ENCODE peak calls at places on chromosomes 12 and 14, in eight cellular contexts. J is uterus, V is GM13976, F is lower lobe of right lung, X is HFFc6, Y is mesothelial cell of epicardium, W is neural progenitor cell, D is foreskin fibroblast. U is an unnamed sample.

GRCh38 chr14:101111620-101112290 is 208.2 kb upstream of the RTL1 start:
- DNase-seq in X (no peak), D (no peak), J (no peak), Y (peak; percentile 33), F (no peak), W (no peak), V (no peak), U (no peak)

GRCh38 chr12:9711664-9712063 is 21.2 kb downstream of the CLECL1 start:
- DNase-seq in X (no peak), W (no peak), Y (no peak), V (no peak), J (no peak), D (no peak), F (no peak), U (no peak)

GRCh38 chr12:12946686-12947355 is 5.1 kb downstream of the GPRC5D start:
- DNase-seq in D (peak; percentile 63), F (no peak), X (peak; percentile 36), J (no peak), Y (no peak), V (no peak), W (no peak), U (no peak)

GRCh38 chr14:95389471-95390011 is 69.8 kb upstream of the CLMN start:
- DNase-seq in Y (no peak), X (no peak), D (peak; percentile 41), F (no peak), W (no peak), J (peak; percentile 57), V (no peak), U (no peak)

GRCh38 chr14:69708049-69708448 is 58.9 kb upstream of the SRSF5 start:
- DNase-seq in Y (no peak), W (no peak), X (no peak), V (no peak), D (no peak), J (no peak), F (no peak), U (no peak)

GRCh38 chr14:68715032-68715924 is 77.6 kb downstream of the ZFP36L1 start:
- DNase-seq in W (no peak), X (no peak), F (no peak), V (no peak), Y (no peak), D (peak; percentile 38), J (peak; percentile 31), U (no peak)

GRCh38 chr12:39138268-39138667 is 232.9 kb upstream of the CPNE8 start:
- DNase-seq in D (no peak), V (no peak), Y (no peak), J (no peak), X (no peak), W (no peak), F (no peak), U (no peak)

GRCh38 chr12:1457901-1458300 is 136.5 kb downstream of the FBXL14 start:
- DNase-seq in D (peak; percentile 95), J (no peak), X (peak; percentile 95), V (no peak), W (no peak), F (no peak), Y (no peak), U (no peak)

GRCh38 chr14:23513466-23514008 is 38.0 kb downstream of the ZFHX2 start:
- DNase-seq in J (no peak), W (no peak), F (no peak), V (no peak), Y (no peak), D (no peak), X (no peak), U (no peak)

GRCh38 chr12:120350576-120351350 is 18.2 kb downstream of the MSI1 start:
- DNase-seq in J (no peak), V (no peak), W (no peak), X (no peak), Y (no peak), D (no peak), F (peak; percentile 78), U (no peak)

GRCh38 chr12:95440401-95440800 is 33.6 kb upstream of the METAP2 start:
- DNase-seq in W (no peak), Y (no peak), V (no peak), F (no peak), J (no peak), D (no peak), X (no peak), U (no peak)

GRCh38 chr12:57452937-57453509 is 2.1 kb upstream of the INHBE start:
- DNase-seq in D (peak; percentile 62), V (peak; percentile 69), X (peak; percentile 67), J (peak; percentile 72), W (peak; percentile 89), F (peak; percentile 83), Y (peak; percentile 82), U (peak; percentile 66)

GRCh38 chr14:75497191-75497590 is 25.1 kb upstream of the BATF start:
- DNase-seq in J (no peak), Y (no peak), W (no peak), F (no peak), V (peak; percentile 62), D (no peak), X (no peak), U (peak; percentile 65)

GRCh38 chr14:92513204-92513965 is at the start of gene RIN3:
- DNase-seq in Y (peak; percentile 62), D (peak; percentile 59), X (peak; percentile 48), J (peak; percentile 46), F (peak; percentile 80), W (peak; percentile 78), V (peak; percentile 85), U (peak; percentile 74)

DNA sequence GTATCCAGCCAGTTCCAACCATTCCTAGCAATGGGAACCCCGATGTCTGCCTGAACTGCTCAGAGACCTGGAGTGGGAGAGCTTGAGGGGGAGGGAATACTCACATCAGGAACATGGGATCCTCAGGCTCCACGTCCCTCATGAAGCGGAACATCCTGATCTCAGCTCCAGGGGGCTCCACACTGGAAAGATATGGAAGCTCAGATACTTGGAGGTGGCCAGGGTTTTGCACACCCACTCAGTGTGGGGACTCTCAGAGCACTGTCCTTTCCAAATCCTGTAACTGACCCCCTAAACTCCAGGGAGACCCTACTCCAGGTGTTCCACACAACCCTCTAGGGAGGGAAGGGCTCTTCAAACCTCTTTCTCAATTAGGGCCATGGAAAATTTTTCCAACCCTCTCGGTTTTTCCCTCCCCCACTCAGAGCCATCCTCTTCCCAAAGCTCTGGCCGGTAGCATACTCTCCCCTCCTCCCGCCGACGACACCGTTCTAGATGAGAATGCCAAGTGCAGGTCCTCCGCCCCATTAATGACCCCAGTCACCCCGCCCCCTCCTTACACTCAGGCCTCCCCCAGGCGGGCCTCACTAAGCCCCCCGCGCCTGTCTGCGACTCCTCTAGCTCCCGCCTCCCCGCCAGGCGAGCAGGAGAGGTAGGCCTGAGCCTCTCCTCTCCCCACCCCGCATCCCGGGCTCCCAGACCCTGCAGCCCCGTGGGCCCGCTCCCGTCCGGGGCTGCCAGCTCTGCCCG is 585 bp downstream of the MLF2 start:
- DNase-seq in Y (peak; percentile 69), W (peak; percentile 79), X (peak; percentile 54), D (no peak), V (no peak), F (no peak), J (peak; percentile 65), U (peak; percentile 48)
- TF ChIP-seq CTCF in Y (no peak), W (peak; percentile 38), X (peak; percentile 69), D (peak; percentile 62), V (no peak), F (peak; percentile 16), J (no peak), U (no peak)

DNA sequence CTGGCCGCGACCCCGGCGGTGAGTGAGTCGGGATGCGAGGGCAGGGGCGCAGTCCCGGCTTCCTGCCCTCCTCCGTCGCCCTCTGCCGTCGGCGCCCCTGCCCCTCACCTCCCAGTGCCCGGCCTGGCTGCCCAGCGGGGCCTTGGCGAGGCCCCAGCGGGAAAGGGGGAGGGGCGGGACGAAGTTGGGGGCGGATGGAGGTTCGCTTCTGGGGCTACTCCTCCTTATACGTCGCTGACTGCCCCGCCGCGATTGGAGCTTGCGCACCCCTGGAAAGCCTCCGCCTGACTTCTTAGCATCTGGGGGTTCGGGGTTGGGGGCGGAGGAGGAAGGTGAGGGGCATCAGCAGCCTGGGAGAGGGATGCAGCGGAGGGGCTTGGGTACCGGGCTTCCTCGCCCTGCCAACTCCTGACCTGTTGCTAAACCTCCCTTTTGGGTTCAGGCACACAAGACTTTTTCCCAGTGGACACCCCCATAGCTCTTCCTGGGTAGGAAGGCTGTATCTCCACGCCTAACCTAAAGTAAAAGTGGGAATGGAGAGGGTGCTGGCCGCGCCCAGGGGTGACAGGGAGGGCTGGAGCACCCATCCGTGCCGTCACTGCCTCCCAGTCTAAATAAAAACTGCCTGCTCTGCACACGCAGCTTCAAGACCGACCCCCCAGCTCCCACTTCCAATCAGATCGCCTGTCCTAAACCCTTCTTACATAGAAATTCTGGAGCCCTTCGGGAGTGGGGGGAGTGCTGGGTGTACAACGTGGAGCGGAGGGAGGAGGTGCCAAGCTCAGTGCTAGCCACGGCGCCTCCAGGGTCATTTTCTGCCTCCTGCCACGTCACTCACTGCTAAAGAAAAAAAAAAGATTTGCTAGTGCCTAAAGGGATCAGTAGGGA is 585 bp downstream of the TMEM263 start:
- DNase-seq in F (peak; percentile 71), W (peak; percentile 62), Y (peak; percentile 51), J (peak; percentile 76), D (peak; percentile 72), V (peak; percentile 76), X (peak; percentile 88), U (peak; percentile 73)
- TF ChIP-seq CTCF in F (peak; percentile 21), W (peak; percentile 50), Y (no peak), J (no peak), D (no peak), V (no peak), X (peak; percentile 50), U (peak; percentile 10)

DNA sequence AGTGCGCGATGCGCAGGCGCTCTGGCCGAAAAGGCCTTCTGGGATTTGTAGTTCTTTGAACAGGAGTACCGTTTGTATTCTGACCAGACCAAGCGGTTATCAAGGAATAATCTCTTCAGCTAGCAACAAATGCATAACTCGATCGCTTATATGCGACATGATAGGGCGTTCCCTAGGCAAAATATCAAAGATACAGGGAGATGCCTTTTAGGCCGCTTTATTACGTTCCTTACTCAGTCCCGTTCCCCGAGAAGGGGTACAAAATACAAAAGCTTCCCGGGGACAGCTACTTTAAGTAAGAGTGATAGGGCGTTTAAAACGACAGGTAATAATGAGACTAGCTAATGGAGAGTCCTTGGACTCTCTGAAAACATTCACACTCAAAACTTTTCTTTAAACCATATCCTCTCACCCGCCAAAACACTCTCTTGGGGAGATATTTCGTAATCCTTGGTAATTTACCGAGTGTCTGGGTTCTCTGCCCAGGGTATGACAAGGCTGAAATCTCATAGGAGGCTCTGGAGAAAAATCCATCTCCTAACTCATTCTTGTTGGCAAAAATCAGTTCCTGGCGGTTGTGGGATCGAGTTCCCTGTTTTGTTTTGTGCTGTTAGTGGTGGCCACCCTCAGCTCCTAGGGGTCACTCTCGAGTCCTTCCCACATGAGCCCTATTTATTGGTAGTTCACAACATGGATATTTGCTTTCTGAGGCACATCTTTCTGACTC is 412 bp upstream of the SNW1 start:
- DNase-seq in D (peak; percentile 30), X (peak; percentile 13), Y (no peak), W (peak; percentile 57), J (peak; percentile 40), F (no peak), V (peak; percentile 42), U (no peak)
- TF ChIP-seq CTCF in D (peak; percentile 11), X (peak; percentile 64), Y (no peak), W (peak; percentile 57), J (no peak), F (peak; percentile 16), V (peak; percentile 48), U (peak; percentile 36)

GRCh38 chr12:52189376-52190174 is 2.2 kb downstream of the KRT80 start:
- DNase-seq in V (no peak), Y (no peak), F (no peak), D (no peak), J (no peak), X (peak; percentile 46), W (no peak), U (no peak)
- TF ChIP-seq CTCF in V (no peak), Y (no peak), F (no peak), D (no peak), J (no peak), X (no peak), W (no peak), U (no peak)